ENCODE peak calls at places on chromosomes 3 and 15, in nine cellular contexts. E is aorta; C is lower lobe of right lung; P is CD4-positive, CD25-positive, alpha-beta regulatory T cell; D is stomach; N is psoas muscle; T is heart left ventricle; G is pancreas; H is neural progenitor cell. X is an unnamed sample.

GRCh38 chr3:49198611-49199230 is 27.3 kb downstream of the KLHDC8B start:
- DNase-seq in P (no peak), N (no peak), D (no peak), H (no peak), G (no peak), C (no peak), T (no peak), E (peak; percentile 13), X (no peak)

GRCh38 chr3:49883992-49884391 is 14.3 kb upstream of the CAMKV start:
- DNase-seq in E (no peak), P (no peak), D (no peak), T (no peak), C (no peak), N (no peak), H (no peak), G (no peak), X (no peak)

GRCh38 chr3:158167737-158168469 is 58.0 kb downstream of the RSRC1 start:
- DNase-seq in P (no peak), N (no peak), G (no peak), T (no peak), E (no peak), D (no peak), H (no peak), C (no peak), X (no peak)

GRCh38 chr3:24299801-24300626 is 194.6 kb downstream of the THRB start:
- DNase-seq in H (no peak), T (no peak), P (no peak), C (no peak), G (no peak), N (no peak), D (no peak), E (no peak), X (no peak)

GRCh38 chr3:66625464-66626216 is 124.8 kb upstream of the LRIG1 start:
- DNase-seq in C (no peak), G (no peak), N (no peak), H (no peak), T (no peak), E (no peak), D (no peak), P (no peak), X (no peak)

GRCh38 chr3:74332165-74332564 is 282.3 kb downstream of the CNTN3 start:
- DNase-seq in P (no peak), E (no peak), T (no peak), G (no peak), N (no peak), C (no peak), D (no peak), H (no peak), X (no peak)

GRCh38 chr3:124034016-124034808 is 42.3 kb upstream of the ROPN1 start:
- DNase-seq in N (peak; percentile 51), T (peak; percentile 23), G (no peak), H (peak; percentile 54), D (no peak), E (peak; percentile 61), P (no peak), C (peak; percentile 46), X (peak; percentile 29)

GRCh38 chr3:178712247-178712646 is 176.0 kb downstream of the KCNMB2 start:
- DNase-seq in D (no peak), G (no peak), T (no peak), P (no peak), E (no peak), C (no peak), N (no peak), H (no peak), X (no peak)

GRCh38 chr3:138947303-138948121 is 495 bp downstream of the FOXL2NB start:
- DNase-seq in E (no peak), H (peak; percentile 51), G (no peak), P (no peak), D (no peak), C (no peak), N (no peak), T (no peak), X (no peak)

GRCh38 chr3:114941626-114942309 is 205.3 kb downstream of the ZBTB20 start:
- DNase-seq in G (no peak), C (no peak), P (no peak), N (no peak), E (no peak), D (no peak), T (no peak), H (no peak), X (no peak)

GRCh38 chr3:69888040-69888945 is 111.2 kb upstream of the SAMMSON start:
- DNase-seq in T (no peak), E (no peak), N (no peak), H (peak; percentile 43), D (no peak), P (no peak), G (no peak), C (no peak), X (no peak)

GRCh38 chr3:9036327-9037112 is 73.2 kb upstream of the RAD18 start:
- DNase-seq in P (no peak), H (no peak), G (no peak), E (peak; percentile 78), T (peak; percentile 25), N (peak; percentile 89), D (peak; percentile 45), C (no peak), X (no peak)

GRCh38 chr15:99015677-99016568 is 8.3 kb upstream of the PGPEP1L start:
- DNase-seq in P (no peak), T (no peak), E (no peak), N (no peak), H (peak; percentile 55), C (peak; percentile 53), D (peak; percentile 34), G (no peak), X (no peak)

GRCh38 chr3:106323586-106323985 is 454.8 kb upstream of the CBLB start:
- DNase-seq in D (no peak), T (no peak), G (no peak), H (no peak), C (no peak), N (no peak), P (no peak), E (no peak), X (no peak)

GRCh38 chr15:29403778-29404177 is 134.2 kb upstream of the NSMCE3 start:
- DNase-seq in T (no peak), P (no peak), D (no peak), C (no peak), E (no peak), G (no peak), N (no peak), H (peak; percentile 63), X (no peak)

GRCh38 chr15:93719941-93720351 is 511.4 kb upstream of the MCTP2 start:
- DNase-seq in C (no peak), P (no peak), G (no peak), H (no peak), N (no peak), E (no peak), D (no peak), T (no peak), X (no peak)

GRCh38 chr15:61558172-61559146 is 329.4 kb upstream of the RORA start:
- DNase-seq in E (no peak), D (no peak), G (no peak), H (no peak), T (no peak), N (no peak), P (no peak), C (no peak), X (no peak)

GRCh38 chr15:60101416-60101815 is 97.3 kb downstream of the FOXB1 start:
- DNase-seq in D (no peak), P (no peak), H (peak; percentile 50), G (no peak), E (no peak), T (no peak), C (no peak), N (no peak), X (no peak)

GRCh38 chr15:64460206-64460736 is at the start of gene ZNF609:
- DNase-seq in C (peak; percentile 94), H (peak; percentile 98), P (peak; percentile 78), E (peak; percentile 95), D (peak; percentile 94), T (peak; percentile 93), N (peak; percentile 96), G (peak; percentile 93), X (peak; percentile 95)
- H3K4me1 ChIP-seq in C (peaks cover 59% of the 10 kb centered on the region), H (peaks cover 75% of the 10 kb centered on the region), P (peaks cover 46% of the 10 kb centered on the region), E (peaks cover 11% of the 10 kb centered on the region), D (peaks cover 43% of the 10 kb centered on the region), T (peaks cover 9% of the 10 kb centered on the region), N (peaks cover 55% of the 10 kb centered on the region), G (peaks cover 29% of the 10 kb centered on the region), X (peaks cover 90% of the 10 kb centered on the region)

DNA sequence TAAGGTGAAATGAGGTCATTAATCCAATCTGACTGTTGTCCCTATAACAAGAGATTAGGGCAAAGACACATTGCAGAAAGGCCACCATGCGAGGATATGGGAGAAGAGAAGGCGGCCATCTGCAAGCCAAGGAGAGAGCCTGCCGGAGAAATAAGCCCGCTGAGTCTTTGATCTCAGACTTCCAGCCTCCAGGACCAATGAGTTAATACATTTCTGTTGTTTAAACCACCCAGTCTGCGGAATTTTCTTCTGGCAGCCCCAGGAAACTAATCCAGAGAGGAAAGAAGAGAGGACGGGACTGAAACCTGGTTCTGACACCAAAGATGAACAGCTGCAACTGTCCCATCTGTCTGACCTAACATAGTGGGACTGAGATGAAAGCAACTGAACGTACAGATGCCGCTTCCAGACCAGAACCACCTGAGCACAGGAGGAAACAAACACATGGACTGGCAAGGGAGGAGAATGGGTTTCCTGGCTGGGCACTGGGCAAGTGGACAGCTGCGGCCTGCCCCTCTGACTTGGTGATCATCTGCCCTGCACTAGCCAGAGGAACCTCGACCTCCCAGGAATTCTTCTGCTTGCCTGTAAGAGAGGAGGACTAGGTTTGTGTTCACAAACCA is 32.3 kb downstream of the VGLL4 start:
- DNase-seq in E (no peak), D (no peak), N (no peak), P (no peak), H (peak; percentile 64), C (no peak), G (no peak), T (no peak), X (no peak)
- H3K4me1 ChIP-seq in E (no peaks in the 10 kb centered on the region), D (peaks cover 53% of the 10 kb centered on the region), N (peaks cover 96% of the 10 kb centered on the region), P (no peaks in the 10 kb centered on the region), H (peaks cover 73% of the 10 kb centered on the region), C (peaks cover 52% of the 10 kb centered on the region), G (peaks cover 27% of the 10 kb centered on the region), T (no peaks in the 10 kb centered on the region), X (peaks cover 69% of the 10 kb centered on the region)

GRCh38 chr3:16066545-16066944 is 107.9 kb upstream of the GALNT15 start:
- DNase-seq in T (no peak), H (no peak), P (no peak), D (no peak), C (no peak), N (no peak), G (no peak), E (no peak), X (no peak)
- H3K4me1 ChIP-seq in T (no peaks in the 10 kb centered on the region), H (no peaks in the 10 kb centered on the region), P (no peaks in the 10 kb centered on the region), D (no peaks in the 10 kb centered on the region), C (peaks cover 25% of the 10 kb centered on the region), N (peaks cover 18% of the 10 kb centered on the region), G (no peaks in the 10 kb centered on the region), E (peaks cover 7% of the 10 kb centered on the region), X (no peaks in the 10 kb centered on the region)

GRCh38 chr3:80052271-80052670 is 284.5 kb upstream of the ROBO1 start:
- DNase-seq in P (no peak), E (no peak), G (no peak), T (no peak), H (no peak), C (no peak), D (no peak), N (no peak), X (no peak)
- H3K4me1 ChIP-seq in P (no peaks in the 10 kb centered on the region), E (no peaks in the 10 kb centered on the region), G (no peaks in the 10 kb centered on the region), T (no peaks in the 10 kb centered on the region), H (no peaks in the 10 kb centered on the region), C (no peaks in the 10 kb centered on the region), D (no peaks in the 10 kb centered on the region), N (no peaks in the 10 kb centered on the region), X (no peaks in the 10 kb centered on the region)

X was measured in Karpas-422.